ENCODE peak calls at places on chromosome 5, in six cellular contexts. K, O, N, Q, M and X are unnamed samples.
A peak's percentile ranks its signal among the peaks of the same experiment; 100 is the strongest.

GRCh38 chr5:170221319-170221718 is 11.5 kb upstream of the C5orf58 start:
- DNase-seq in Q (no peak), N (no peak), M (peak; percentile 40), O (no peak), K (no peak), X (no peak)

GRCh38 chr5:73357576-73357975 is 91.0 kb downstream of the FOXD1 start:
- DNase-seq in Q (no peak), M (no peak), O (no peak), N (no peak), K (no peak), X (no peak)

GRCh38 chr5:78605611-78606010 is 43.0 kb downstream of the LHFPL2 start:
- DNase-seq in K (no peak), O (no peak), M (no peak), N (no peak), Q (no peak), X (no peak)

GRCh38 chr5:14250094-14250777 is 107.1 kb downstream of the TRIO start:
- DNase-seq in N (no peak), M (peak; percentile 89), O (peak; percentile 47), Q (no peak), K (peak; percentile 85), X (peak; percentile 74)

GRCh38 chr5:157059891-157060290 is 975 bp upstream of the HAVCR1 start:
- DNase-seq in Q (peak; percentile 52), K (no peak), N (no peak), O (no peak), M (no peak), X (no peak)

GRCh38 chr5:135582099-135582781 is 3.4 kb upstream of the CXCL14 start:
- DNase-seq in M (no peak), K (no peak), Q (no peak), N (no peak), O (no peak), X (no peak)

GRCh38 chr5:150651924-150652688 is 8.9 kb upstream of the MYOZ3 start:
- DNase-seq in K (no peak), N (no peak), O (no peak), M (no peak), Q (no peak), X (peak; percentile 52)

GRCh38 chr5:124043456-124043855 is 531.5 kb downstream of the CSNK1G3 start:
- DNase-seq in M (no peak), O (no peak), N (no peak), Q (peak; percentile 7), K (no peak), X (peak; percentile 57)

GRCh38 chr5:145681686-145682085 is 153.5 kb downstream of the PRELID2 start:
- DNase-seq in K (no peak), M (peak; percentile 65), Q (peak; percentile 71), O (peak; percentile 62), N (peak; percentile 11), X (peak; percentile 80)

GRCh38 chr5:84411832-84412605 is 27.3 kb upstream of the EDIL3 start:
- DNase-seq in O (no peak), Q (no peak), K (no peak), M (no peak), N (no peak), X (no peak)

GRCh38 chr5:5929231-5929630 is 449.1 kb downstream of the MED10 start:
- DNase-seq in O (no peak), M (no peak), N (no peak), K (no peak), Q (no peak), X (no peak)

GRCh38 chr5:143016777-143017374 is 246.7 kb downstream of the ARHGAP26 start:
- DNase-seq in Q (no peak), O (peak; percentile 50), M (no peak), K (no peak), N (no peak), X (peak; percentile 58)

GRCh38 chr5:110055301-110055700 is 365.6 kb downstream of the MAN2A1 start:
- DNase-seq in N (no peak), K (no peak), Q (no peak), O (no peak), M (no peak), X (no peak)

GRCh38 chr5:155147222-155147621 is 133.7 kb downstream of the KIF4B start:
- DNase-seq in O (no peak), M (no peak), N (no peak), Q (no peak), K (no peak), X (no peak)

GRCh38 chr5:56801256-56801655 is 14.1 kb upstream of the MAP3K1 start:
- DNase-seq in N (no peak), K (no peak), Q (no peak), O (no peak), M (no peak), X (no peak)

GRCh38 chr5:148912714-148913398 is 86.4 kb downstream of the ADRB2 start:
- DNase-seq in O (peak; percentile 99), N (no peak), Q (peak; percentile 82), M (no peak), K (no peak), X (peak; percentile 91)

GRCh38 chr5:166165600-166165999 is 2125.8 kb upstream of the WWC1 start:
- DNase-seq in K (no peak), Q (no peak), M (no peak), O (no peak), N (no peak), X (peak; percentile 71)

GRCh38 chr5:174735498-174736350 is 11.3 kb downstream of the MSX2 start:
- DNase-seq in Q (peak; percentile 76), O (no peak), K (no peak), M (no peak), N (no peak), X (peak; percentile 93)

GRCh38 chr5:65144136-65144871 is 337.4 kb downstream of the ADAMTS6 start:
- DNase-seq in O (no peak), Q (no peak), K (no peak), M (no peak), N (no peak), X (no peak)

GRCh38 chr5:93117753-93118531 is 463.1 kb downstream of the NR2F1-AS1 start:
- DNase-seq in O (no peak), K (no peak), N (no peak), Q (no peak), M (no peak), X (no peak)

GRCh38 chr5:151082976-151083651 is 2.3 kb upstream of the TNIP1 start:
- DNase-seq in Q (peak; percentile 73), K (peak; percentile 59), O (peak; percentile 96), M (no peak), N (no peak), X (no peak)

GRCh38 chr5:168782172-168782571 is 203.0 kb upstream of the PANK3 start:
- DNase-seq in K (no peak), N (no peak), O (no peak), Q (no peak), M (no peak), X (peak; percentile 58)

GRCh38 chr5:112669328-112669963 is 68.2 kb upstream of the APC start:
- DNase-seq in N (no peak), M (no peak), K (no peak), Q (no peak), O (no peak), X (no peak)

DNA sequence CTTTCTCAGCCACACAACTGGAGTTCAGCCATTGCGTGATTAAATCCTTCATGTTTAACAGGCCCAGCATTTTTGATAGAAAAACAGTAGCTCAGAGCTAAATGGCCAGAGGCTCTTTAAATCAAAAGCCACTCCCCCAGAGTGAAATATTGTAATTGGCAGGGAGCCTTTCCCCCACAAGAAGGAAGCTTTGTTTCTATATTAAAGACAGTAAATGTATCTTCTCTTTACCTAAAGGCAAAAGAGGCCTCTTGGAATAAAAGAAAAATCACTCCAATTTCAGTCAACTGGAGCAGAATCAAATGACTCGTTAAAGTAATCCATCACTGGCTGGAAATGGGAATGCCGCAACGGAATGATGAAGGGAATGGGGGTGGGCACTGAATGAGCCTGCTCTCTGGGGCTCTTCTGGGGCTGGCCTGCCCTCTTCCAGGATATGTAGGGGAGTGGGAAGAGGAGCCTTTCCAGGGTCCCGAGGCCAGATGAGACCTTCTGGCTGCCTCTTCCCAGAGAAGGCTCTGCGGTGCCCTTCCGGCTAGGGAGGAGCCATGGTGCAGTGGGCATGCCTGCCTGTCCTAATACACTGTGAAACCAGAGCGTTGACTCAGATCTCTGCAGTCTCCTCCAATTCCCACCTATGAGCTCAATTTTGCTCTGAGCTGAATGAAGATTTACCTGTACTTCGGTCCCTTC is 45.2 kb downstream of the ANKDD1B start:
- DNase-seq in Q (no peak), K (peak; percentile 78), N (no peak), O (peak; percentile 40), M (no peak), X (no peak)
- H3K27ac ChIP-seq in Q (peak overlapping the region; percentile 58), K (no peak overlapping the region), N (peak overlapping the region; percentile 55), O (peak overlapping the region; percentile 45), M (no peak overlapping the region), X (no peak overlapping the region)

GRCh38 chr5:103902893-103903292 is 340.3 kb upstream of the NUDT12 start:
- DNase-seq in N (no peak), K (no peak), M (no peak), Q (no peak), O (no peak), X (no peak)
- H3K9me3 ChIP-seq in N (no peaks in the 10 kb centered on the region), K (peaks cover 2% of the 10 kb centered on the region), M (no peaks in the 10 kb centered on the region), Q (no peaks in the 10 kb centered on the region), O (no peaks in the 10 kb centered on the region), X (no peaks in the 10 kb centered on the region)

DNA sequence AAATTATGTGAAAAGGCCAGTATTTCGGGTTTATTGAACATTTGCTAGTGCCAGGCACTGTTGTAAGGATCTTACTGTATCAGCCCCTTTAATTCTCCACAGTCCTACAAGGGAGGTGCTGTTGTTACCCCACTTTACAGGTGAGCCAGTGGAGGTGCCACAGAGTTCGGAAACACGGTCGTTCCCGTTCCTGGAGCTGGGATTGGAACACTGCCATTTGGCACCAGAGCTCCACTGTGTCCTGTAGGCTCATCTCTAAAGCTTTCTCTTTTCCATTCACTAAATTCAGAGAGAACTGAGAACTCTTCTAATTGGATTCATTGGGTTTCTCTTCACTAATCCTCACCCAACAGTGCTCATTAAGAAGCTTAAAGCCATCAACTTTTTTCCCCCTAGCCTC is 5.6 kb downstream of the ERGIC1 start:
- DNase-seq in N (no peak), O (no peak), Q (no peak), M (peak; percentile 65), K (peak; percentile 35), X (no peak)
- H3K27ac ChIP-seq in N (peak overlapping the region; percentile 57), O (no peak overlapping the region), Q (peak overlapping the region; percentile 20), M (peak overlapping the region; percentile 33), K (peak overlapping the region; percentile 64), X (no peak overlapping the region)

DNA sequence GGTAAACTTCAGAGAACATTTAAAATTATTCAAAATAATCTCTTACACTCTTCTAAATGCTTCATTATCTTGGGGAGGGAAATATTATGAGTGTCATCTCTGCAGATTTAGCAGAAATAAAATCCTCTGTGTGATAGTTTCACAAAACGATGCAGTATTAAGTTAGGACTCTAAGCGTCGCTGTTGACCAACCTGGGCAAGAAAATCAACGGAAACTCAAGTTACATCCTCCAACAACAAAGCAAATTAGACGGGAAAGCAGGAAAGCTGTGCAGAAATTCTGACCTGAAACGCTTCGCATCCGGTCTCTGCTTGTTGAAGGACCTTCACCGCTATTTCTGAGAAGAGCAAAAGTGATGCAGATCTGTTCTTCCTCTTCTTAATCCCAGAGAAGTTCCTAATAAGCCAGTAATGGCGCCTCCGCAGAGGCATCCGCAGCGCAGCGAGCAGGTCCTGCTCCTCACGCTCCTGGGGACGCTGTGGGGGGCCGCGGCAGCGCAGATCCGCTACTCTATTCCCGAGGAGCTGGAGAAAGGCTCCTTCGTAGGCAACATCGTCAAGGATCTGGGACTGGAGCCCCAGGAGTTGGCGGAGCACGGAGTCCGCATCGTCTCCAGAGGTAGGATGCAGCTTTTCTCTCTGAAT is at the start of gene PCDHGA6:
- DNase-seq in Q (no peak), K (peak; percentile 66), N (no peak), M (no peak), O (no peak), X (no peak)
- H3K9me3 ChIP-seq in Q (peaks cover 55% of the 10 kb centered on the region), K (peaks cover 45% of the 10 kb centered on the region), N (peaks cover 94% of the 10 kb centered on the region), M (peaks cover 51% of the 10 kb centered on the region), O (peaks cover 39% of the 10 kb centered on the region), X (peaks cover 52% of the 10 kb centered on the region)